ENCODE peak calls at places on chromosomes 7 and 10, in four cellular contexts. M is upper lobe of left lung, X is suprapubic skin, N is endodermal cell. B is an unnamed sample. For H3K4me1, the result is how much of the 10 kb centered on the place peaks cover.

GRCh38 chr7:69257592-69257991 is 340.7 kb upstream of the AUTS2 start:
- DNase-seq in M (no peak), N (no peak), X (no peak), B (no peak)

GRCh38 chr7:55439627-55440026 is 74.5 kb downstream of the LANCL2 start:
- DNase-seq in M (no peak), X (no peak), N (peak), B (no peak)

GRCh38 chr7:111560773-111561658 is 1.3 kb downstream of the IMMP2L start:
- DNase-seq in X (no peak), N (no peak), M (no peak), B (no peak)

GRCh38 chr10:36172574-36172973 is 530.5 kb upstream of the FZD8 start:
- DNase-seq in M (no peak), X (no peak), N (no peak), B (no peak)

GRCh38 chr10:110211455-110211843 is 4.0 kb downstream of the MXI1 start:
- DNase-seq in N (no peak), X (no peak), M (no peak), B (no peak)

GRCh38 chr7:141533149-141533949 is 17.9 kb upstream of the AGK start:
- DNase-seq in N (peak), X (no peak), M (no peak), B (peak)

GRCh38 chr7:44286618-44287487 is 38.5 kb downstream of the CAMK2B start:
- DNase-seq in M (peak), N (peak), X (peak), B (no peak)

GRCh38 chr7:80851896-80852476 is 66.9 kb downstream of the SEMA3C start:
- DNase-seq in M (no peak), X (no peak), N (no peak), B (no peak)

GRCh38 chr10:94005050-94005449 is 11.3 kb downstream of the PLCE1 start:
- DNase-seq in M (no peak), N (no peak), X (no peak), B (no peak)

GRCh38 chr10:32207544-32207943 is 139.4 kb downstream of the EPC1 start:
- DNase-seq in N (peak), M (no peak), X (no peak), B (peak)

GRCh38 chr7:69723663-69724062 is 125.4 kb downstream of the AUTS2 start:
- DNase-seq in M (no peak), X (no peak), N (peak), B (no peak)

GRCh38 chr7:87435546-87435945 is 39.9 kb downstream of the ABCB4 start:
- DNase-seq in M (no peak), N (no peak), X (no peak), B (no peak)

GRCh38 chr10:42958142-42958868 is 118.6 kb upstream of the RET start:
- DNase-seq in X (no peak), N (no peak), M (no peak), B (no peak)

GRCh38 chr10:6046458-6047325 is 15.5 kb downstream of the IL2RA start:
- DNase-seq in N (peak), M (no peak), X (no peak), B (no peak)

GRCh38 chr10:110916554-110917346 is 2.2 kb downstream of the BBIP1 start:
- DNase-seq in M (no peak), N (no peak), X (no peak), B (no peak)

GRCh38 chr10:115052216-115052615 is 40.9 kb upstream of the ATRNL1 start:
- DNase-seq in N (no peak), M (no peak), X (no peak), B (no peak)

GRCh38 chr7:30635798-30636197 is 41.1 kb downstream of the GARS1 start:
- DNase-seq in N (no peak), X (no peak), M (no peak), B (no peak)

GRCh38 chr10:15168781-15169554 is 475 bp upstream of the NMT2 start:
- DNase-seq in X (peak), M (peak), N (peak), B (peak)

GRCh38 chr10:119940487-119940886 is 48.0 kb downstream of the SEC23IP start:
- DNase-seq in N (no peak), M (no peak), X (no peak), B (no peak)

GRCh38 chr10:132915411-132915810 is 27.0 kb downstream of the CFAP46 start:
- DNase-seq in N (no peak), X (peak), M (peak), B (no peak)

GRCh38 chr10:44706745-44707144 is 204.4 kb upstream of the TMEM72 start:
- DNase-seq in X (no peak), N (no peak), M (no peak), B (no peak)

GRCh38 chr7:34080513-34080912 is 175.2 kb downstream of the BMPER start:
- DNase-seq in X (no peak), N (no peak), M (no peak), B (no peak)

GRCh38 chr7:80584778-80585177 is 53.7 kb upstream of the CD36 start:
- DNase-seq in N (no peak), X (no peak), M (no peak), B (no peak)

GRCh38 chr10:43236176-43236850 is 30.6 kb downstream of the RASGEF1A start:
- DNase-seq in M (no peak), N (peak), X (peak), B (no peak)

GRCh38 chr10:23442936-23443335 is 4.1 kb downstream of the OTUD1 start:
- DNase-seq in N (no peak), M (no peak), X (no peak), B (no peak)

GRCh38 chr7:133021196-133021595 is 60.7 kb downstream of the CHCHD3 start:
- DNase-seq in X (no peak), M (no peak), N (no peak), B (no peak)

GRCh38 chr7:114081606-114082425 is 163.0 kb upstream of the PPP1R3A start:
- DNase-seq in X (no peak), N (peak), M (no peak), B (no peak)

GRCh38 chr10:31353574-31353973 is 34.6 kb downstream of the ZEB1 start:
- DNase-seq in X (no peak), N (no peak), M (no peak), B (no peak)

GRCh38 chr7:97573065-97573464 is 158.8 kb upstream of the TAC1 start:
- DNase-seq in M (no peak), X (no peak), N (no peak), B (no peak)

GRCh38 chr10:35422236-35422635 is 85.9 kb downstream of the CCNY start:
- DNase-seq in X (no peak), M (no peak), N (no peak), B (no peak)

GRCh38 chr10:17383801-17384445 is 70.5 kb downstream of the ST8SIA6 start:
- DNase-seq in X (no peak), N (no peak), M (no peak), B (no peak)

GRCh38 chr10:102919237-102919959 is 1.3 kb downstream of the CNNM2 start:
- DNase-seq in X (peak), N (peak), M (peak), B (peak)

GRCh38 chr7:121604627-121605296 is 208.7 kb upstream of the FAM3C start:
- DNase-seq in N (peak), X (no peak), M (no peak), B (no peak)

GRCh38 chr10:29648983-29649268 is 14.2 kb upstream of the SVIL start:
- DNase-seq in M (no peak), N (no peak), X (no peak), B (no peak)

GRCh38 chr10:118332247-118332646 is 9.9 kb downstream of the FAM204A start:
- DNase-seq in X (no peak), N (no peak), M (no peak), B (no peak)

DNA sequence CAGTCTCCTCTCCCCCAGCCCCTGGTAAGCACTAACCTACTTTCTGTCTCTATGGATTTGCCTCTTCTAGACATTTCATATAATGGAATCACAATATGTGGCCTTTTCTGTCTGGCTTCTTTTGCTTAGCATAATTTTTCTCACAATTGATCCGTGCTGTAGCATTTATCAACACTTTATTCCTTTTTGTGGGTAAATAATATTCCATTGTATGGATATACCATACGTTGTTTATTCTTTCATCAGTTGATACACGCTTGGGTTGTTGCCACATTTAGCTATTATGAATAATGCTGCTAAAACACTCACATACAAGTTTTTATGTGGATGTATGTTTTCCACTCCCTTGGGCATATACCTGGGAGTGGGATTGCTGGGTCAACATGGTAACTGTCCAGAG is 25.8 kb downstream of the MCM10 start:
- DNase-seq in M (no peak), N (no peak), X (no peak), B (no peak)
- TF ChIP-seq CTCF in M (no peak), N (no peak), X (no peak), B (no peak)

DNA sequence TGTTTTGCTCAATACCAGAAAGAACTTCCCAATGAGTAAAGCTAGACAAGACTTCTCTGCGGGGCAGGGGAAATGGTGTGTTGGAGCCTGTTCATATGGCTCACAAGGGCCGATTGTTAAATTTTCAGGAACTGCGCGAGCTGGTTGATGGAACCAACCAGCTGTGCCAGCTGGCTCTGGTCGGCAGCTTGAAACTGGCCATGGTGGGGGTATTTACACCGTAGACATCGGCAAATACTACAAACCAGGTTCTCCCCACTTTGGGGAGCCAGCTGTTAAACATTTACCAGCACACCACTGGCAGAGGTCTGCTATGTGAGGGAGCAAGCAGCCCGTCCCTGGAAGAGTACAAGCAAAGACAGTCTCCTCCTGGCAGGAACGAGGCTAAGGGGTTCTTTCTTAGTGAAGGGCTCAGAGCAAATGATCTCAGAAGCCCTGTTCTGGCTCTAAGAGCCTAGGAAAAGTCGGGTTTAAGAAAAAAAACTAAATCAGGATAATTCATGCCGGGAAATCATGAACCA is 8.8 kb upstream of the ZMIZ1 start:
- DNase-seq in X (peak), M (no peak), N (peak), B (no peak)
- H3K4me1 ChIP-seq in X (under half), M (under half), N (under half), B (under half)

DNA sequence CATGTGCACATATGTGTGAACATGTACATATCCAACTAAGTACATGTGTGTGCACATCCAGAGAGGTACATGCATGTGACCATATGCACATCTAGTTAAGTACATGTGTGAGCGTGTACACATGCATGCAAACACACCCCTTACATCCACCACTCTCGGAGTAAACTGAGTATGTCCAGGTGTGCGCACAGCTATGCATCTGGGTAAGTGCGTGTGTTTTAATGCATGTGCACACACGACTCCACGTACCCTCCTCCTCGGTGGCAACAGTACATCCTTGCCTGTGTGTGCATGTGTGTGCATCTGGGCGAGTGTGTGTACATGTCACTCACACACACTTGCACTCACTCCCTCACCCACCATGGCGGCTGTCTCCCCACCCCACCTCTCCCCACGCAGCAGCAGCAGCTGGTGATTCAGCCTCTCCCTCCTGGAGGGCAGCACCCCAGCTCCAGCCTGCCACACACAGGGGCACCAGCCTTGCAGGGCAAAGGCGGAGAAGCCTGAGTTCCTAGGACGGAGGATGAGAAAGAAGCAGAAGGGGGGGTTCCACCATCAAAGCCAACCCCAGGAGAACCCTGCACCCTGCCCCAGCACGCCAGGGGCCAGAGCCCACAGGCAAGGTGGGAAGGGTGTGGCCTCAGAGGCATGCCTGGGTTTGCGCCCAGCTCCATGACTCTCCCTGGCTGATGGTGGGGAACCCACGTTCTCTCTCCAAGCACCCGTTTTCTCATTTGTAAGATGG is 27.8 kb upstream of the DNAAF5 start:
- DNase-seq in M (no peak), N (peak), X (peak), B (no peak)
- H3K27ac ChIP-seq in M (peak), N (no peak), X (no peak), B (no peak)

GRCh38 chr10:52368725-52369124 is 54.6 kb downstream of the DKK1 start:
- DNase-seq in X (no peak), N (no peak), M (no peak), B (no peak)
- TF ChIP-seq CTCF in X (no peak), N (peak), M (no peak), B (no peak)

DNA sequence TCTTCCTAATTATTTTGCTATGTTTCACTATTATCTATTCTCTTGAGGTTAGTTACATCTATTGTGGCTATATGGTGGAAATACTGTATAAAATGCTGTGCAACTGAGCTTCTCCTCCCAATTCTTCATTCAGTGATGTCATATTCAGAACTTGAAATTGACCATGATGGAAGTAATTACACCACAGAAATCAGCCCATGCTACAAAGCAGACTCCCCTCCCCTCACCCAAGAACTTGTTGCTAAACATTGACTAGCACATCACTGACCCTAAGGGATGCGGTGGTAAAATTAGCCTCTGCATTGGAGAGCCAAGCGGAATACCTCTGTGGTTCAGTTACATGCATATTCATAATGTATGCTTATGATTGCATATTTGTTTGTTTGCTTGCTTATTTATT is 8.8 kb downstream of the CALD1 start:
- DNase-seq in X (no peak), M (no peak), N (no peak), B (no peak)
- H3K4me1 ChIP-seq in X (under half), M (under half), N (under half), B (under half)

DNA sequence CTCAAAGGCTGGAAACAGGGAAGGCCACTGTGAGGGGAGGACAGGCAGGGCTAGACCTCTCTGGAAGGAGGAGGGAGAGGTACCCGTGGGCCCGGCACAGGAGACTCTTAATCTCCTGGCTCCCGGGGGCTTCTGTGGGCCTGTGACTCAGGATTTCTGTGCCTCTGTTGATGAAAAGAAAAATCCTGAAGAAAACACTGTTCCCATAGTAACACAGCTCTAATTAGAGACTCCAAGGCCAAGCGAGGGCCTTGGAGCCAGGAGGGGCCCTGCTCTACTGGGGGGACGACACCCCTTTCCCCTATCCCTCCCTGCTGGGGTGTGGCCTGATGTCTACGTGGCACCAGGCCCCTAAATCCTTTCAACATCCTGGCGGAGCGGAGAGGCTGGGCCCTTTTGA is 174.1 kb upstream of the TNRC18 start:
- DNase-seq in M (no peak), X (no peak), N (no peak), B (no peak)
- H3K27ac ChIP-seq in M (peak), X (peak), N (no peak), B (no peak)

B was measured in CD8-positive, alpha-beta T cell.